ENCODE peak calls at places on chromosomes 13 and 19, in six cellular contexts. X, D, Z, P, W and I are unnamed samples.

GRCh38 chr19:22532388-22533310 is 101.5 kb upstream of the ZNF492 start:
- DNase-seq in X (peak), D (no peak), Z (peak), P (peak), W (no peak), I (no peak)

GRCh38 chr19:16452321-16452720 is 19.4 kb downstream of the EPS15L1 start:
- DNase-seq in X (no peak), D (no peak), Z (no peak), P (no peak), W (no peak), I (no peak)

GRCh38 chr13:73608731-73609485 is 525.3 kb downstream of the KLF12 start:
- DNase-seq in X (no peak), D (no peak), Z (no peak), P (no peak), W (no peak), I (no peak)

GRCh38 chr13:113122571-113123225 is at the start of gene F10:
- DNase-seq in X (no peak), D (no peak), Z (peak), P (peak), W (no peak), I (no peak)

GRCh38 chr13:48431431-48431830 is 18.5 kb upstream of the LPAR6 start:
- DNase-seq in X (no peak), D (no peak), Z (no peak), P (no peak), W (no peak), I (no peak)

GRCh38 chr19:5600797-5601196 is 21.8 kb downstream of the SAFB2 start:
- DNase-seq in X (no peak), D (no peak), Z (no peak), P (no peak), W (no peak), I (no peak)

GRCh38 chr19:9309974-9310446 is 372 bp upstream of the ZNF699 start:
- DNase-seq in X (peak), D (no peak), Z (peak), P (peak), W (peak), I (peak)

GRCh38 chr13:59422646-59423045 is 741.1 kb downstream of the DIAPH3 start:
- DNase-seq in X (no peak), D (no peak), Z (no peak), P (no peak), W (no peak), I (no peak)

GRCh38 chr19:46984077-46985010 is 35.3 kb upstream of the NPAS1 start:
- DNase-seq in X (no peak), D (no peak), Z (no peak), P (no peak), W (peak), I (no peak)

GRCh38 chr13:20903164-20903475 is 574 bp upstream of the XPO4 start:
- DNase-seq in X (no peak), D (no peak), Z (no peak), P (no peak), W (no peak), I (no peak)

GRCh38 chr13:113982296-113982661 is 8.4 kb upstream of the C13orf46 start:
- DNase-seq in X (no peak), D (no peak), Z (no peak), P (no peak), W (no peak), I (no peak)

GRCh38 chr19:40907968-40908735 is 26.1 kb upstream of the CYP2A7 start:
- DNase-seq in X (no peak), D (peak), Z (peak), P (no peak), W (no peak), I (no peak)

GRCh38 chr19:58558066-58558622 is at the start of gene UBE2M:
- DNase-seq in X (no peak), D (peak), Z (peak), P (peak), W (no peak), I (no peak)

GRCh38 chr19:2207991-2208860 is 27.9 kb downstream of the PLEKHJ1 start:
- DNase-seq in X (peak), D (peak), Z (no peak), P (peak), W (no peak), I (peak)

GRCh38 chr13:73741111-73741510 is 393.1 kb downstream of the KLF12 start:
- DNase-seq in X (no peak), D (peak), Z (peak), P (no peak), W (no peak), I (no peak)

GRCh38 chr13:24038846-24039330 is 121.6 kb upstream of the SPATA13 start:
- DNase-seq in X (no peak), D (no peak), Z (no peak), P (no peak), W (no peak), I (no peak)

GRCh38 chr13:48493851-48494250 is 39.0 kb downstream of the RCBTB2 start:
- DNase-seq in X (no peak), D (no peak), Z (no peak), P (no peak), W (no peak), I (no peak)

GRCh38 chr19:33905937-33906577 is 109.4 kb downstream of the KCTD15 start:
- DNase-seq in X (no peak), D (peak), Z (peak), P (peak), W (peak), I (peak)

GRCh38 chr19:35436477-35437141 is 11.4 kb upstream of the FFAR2 start:
- DNase-seq in X (no peak), D (peak), Z (peak), P (no peak), W (peak), I (no peak)

GRCh38 chr13:30153871-30154426 is 153.4 kb downstream of the KATNAL1 start:
- DNase-seq in X (no peak), D (no peak), Z (no peak), P (no peak), W (no peak), I (no peak)

GRCh38 chr13:111967572-111968201 is 99.3 kb upstream of the SOX1 start:
- DNase-seq in X (no peak), D (no peak), Z (no peak), P (no peak), W (no peak), I (no peak)

GRCh38 chr13:31131470-31131961 is 30.2 kb downstream of the HSPH1 start:
- DNase-seq in X (no peak), D (no peak), Z (no peak), P (no peak), W (no peak), I (no peak)

GRCh38 chr13:77389617-77389984 is 62.7 kb upstream of the MYCBP2 start:
- DNase-seq in X (no peak), D (peak), Z (no peak), P (no peak), W (no peak), I (peak)

GRCh38 chr19:35713904-35714440 is 3.8 kb upstream of the KMT2B start:
- DNase-seq in X (no peak), D (no peak), Z (no peak), P (no peak), W (no peak), I (no peak)

GRCh38 chr19:12794196-12794921 is 3.1 kb downstream of the JUNB start:
- DNase-seq in X (no peak), D (no peak), Z (peak), P (no peak), W (no peak), I (no peak)

GRCh38 chr13:91904597-91904996 is 506.2 kb downstream of the GPC5 start:
- DNase-seq in X (no peak), D (no peak), Z (no peak), P (no peak), W (no peak), I (no peak)

GRCh38 chr19:50629801-50630200 is 9.9 kb downstream of the SYT3 start:
- DNase-seq in X (no peak), D (no peak), Z (no peak), P (no peak), W (no peak), I (no peak)

GRCh38 chr13:73835138-73835721 is 299.0 kb downstream of the KLF12 start:
- DNase-seq in X (no peak), D (no peak), Z (no peak), P (no peak), W (peak), I (peak)

GRCh38 chr19:6065685-6066365 is 44.5 kb downstream of the RFX2 start:
- DNase-seq in X (no peak), D (peak), Z (no peak), P (peak), W (peak), I (no peak)

DNA sequence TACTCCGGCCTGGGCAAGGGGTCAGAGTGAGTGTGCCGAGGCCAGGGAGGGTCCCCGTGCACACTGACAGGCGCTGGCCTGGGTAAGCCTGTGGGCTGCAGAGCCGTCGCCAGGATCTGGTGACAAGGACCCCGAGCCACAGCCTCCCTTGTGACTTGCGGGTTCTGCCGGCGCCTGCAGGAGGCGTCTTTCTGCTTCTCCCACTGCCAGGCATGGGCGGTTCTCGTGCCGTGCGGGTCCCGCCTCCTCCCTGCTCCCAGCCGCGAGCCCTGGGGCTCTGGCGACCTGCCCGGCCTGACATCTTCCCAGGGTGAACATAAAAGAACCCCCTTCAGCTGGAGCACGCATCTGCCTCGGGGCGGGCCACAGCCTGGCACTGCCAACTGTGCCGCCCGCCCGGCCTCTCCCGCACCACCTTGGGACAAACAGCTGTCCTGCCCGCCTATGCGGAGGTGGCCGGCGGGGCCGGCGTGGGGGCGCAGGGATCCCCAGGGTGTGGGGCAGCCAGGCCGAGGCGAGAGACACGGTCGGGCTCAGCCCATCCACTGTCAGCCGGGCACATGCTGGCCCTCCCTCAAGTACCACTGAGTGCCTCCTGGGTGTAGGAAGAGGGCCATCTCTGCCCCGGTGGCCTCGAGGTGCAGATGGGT is 1.5 kb upstream of the HCN2 start:
- DNase-seq in X (no peak), D (peak), Z (no peak), P (peak), W (no peak), I (peak)
- TF ChIP-seq CTCF in X (no peak), D (peak), Z (no peak), P (peak), W (peak), I (peak)

GRCh38 chr13:32910530-32910929 is 105.7 kb upstream of the KL start:
- DNase-seq in X (no peak), D (no peak), Z (no peak), P (no peak), W (no peak), I (no peak)

GRCh38 chr13:32917504-32917903 is 98.7 kb upstream of the KL start:
- DNase-seq in X (no peak), D (no peak), Z (no peak), P (no peak), W (no peak), I (no peak)

GRCh38 chr13:32905864-32906180 is 110.4 kb upstream of the KL start:
- DNase-seq in X (no peak), D (no peak), Z (peak), P (peak), W (no peak), I (no peak)

GRCh38 chr13:32914686-32915085 is 101.5 kb upstream of the KL start:
- DNase-seq in X (no peak), D (no peak), Z (no peak), P (no peak), W (no peak), I (no peak)

DNA sequence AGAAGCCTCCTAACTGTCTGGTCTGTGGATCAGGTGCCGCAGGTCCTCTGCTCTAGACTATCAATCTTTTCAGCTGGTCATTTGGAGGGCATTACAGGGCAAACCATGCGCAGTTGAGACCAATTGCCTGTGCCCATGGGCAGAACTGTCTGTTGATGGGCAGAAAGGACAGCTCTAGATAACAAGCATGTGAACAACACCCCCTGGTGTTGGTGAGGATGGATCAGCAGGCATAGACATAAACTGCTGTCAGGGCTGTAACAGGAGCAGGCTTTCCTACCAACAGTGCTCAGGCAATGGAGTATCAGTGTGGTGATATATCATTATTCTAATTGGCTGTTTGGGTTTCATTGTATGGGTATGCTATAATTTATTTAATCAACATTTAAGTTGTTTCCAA is 104.7 kb upstream of the KL start:
- DNase-seq in X (no peak), D (peak), Z (no peak), P (no peak), W (peak), I (peak)
- TF ChIP-seq CTCF in X (no peak), D (peak), Z (no peak), P (peak), W (no peak), I (peak)

DNA sequence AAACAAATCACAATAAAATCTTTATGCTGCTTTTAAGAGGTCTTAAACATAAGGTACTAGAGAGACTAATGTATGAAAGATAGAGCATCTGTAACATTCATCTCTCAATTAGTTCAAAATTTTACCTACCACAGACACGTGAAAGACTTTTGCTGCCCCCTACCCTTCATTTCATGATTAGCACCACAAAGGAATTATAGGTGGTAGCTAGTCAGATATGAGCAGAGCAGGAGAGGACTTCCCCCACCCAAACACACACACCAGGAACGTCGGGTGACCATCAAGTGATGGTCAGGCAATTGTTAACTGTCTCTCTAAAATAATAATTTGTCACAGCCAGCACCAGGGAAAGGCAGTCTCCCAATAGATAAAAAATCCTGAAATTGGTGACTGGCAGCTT is 1531.7 kb upstream of the SPRY2 start:
- DNase-seq in X (no peak), D (no peak), Z (no peak), P (no peak), W (no peak), I (peak)
- TF ChIP-seq CTCF in X (no peak), D (no peak), Z (no peak), P (no peak), W (peak), I (peak)

DNA sequence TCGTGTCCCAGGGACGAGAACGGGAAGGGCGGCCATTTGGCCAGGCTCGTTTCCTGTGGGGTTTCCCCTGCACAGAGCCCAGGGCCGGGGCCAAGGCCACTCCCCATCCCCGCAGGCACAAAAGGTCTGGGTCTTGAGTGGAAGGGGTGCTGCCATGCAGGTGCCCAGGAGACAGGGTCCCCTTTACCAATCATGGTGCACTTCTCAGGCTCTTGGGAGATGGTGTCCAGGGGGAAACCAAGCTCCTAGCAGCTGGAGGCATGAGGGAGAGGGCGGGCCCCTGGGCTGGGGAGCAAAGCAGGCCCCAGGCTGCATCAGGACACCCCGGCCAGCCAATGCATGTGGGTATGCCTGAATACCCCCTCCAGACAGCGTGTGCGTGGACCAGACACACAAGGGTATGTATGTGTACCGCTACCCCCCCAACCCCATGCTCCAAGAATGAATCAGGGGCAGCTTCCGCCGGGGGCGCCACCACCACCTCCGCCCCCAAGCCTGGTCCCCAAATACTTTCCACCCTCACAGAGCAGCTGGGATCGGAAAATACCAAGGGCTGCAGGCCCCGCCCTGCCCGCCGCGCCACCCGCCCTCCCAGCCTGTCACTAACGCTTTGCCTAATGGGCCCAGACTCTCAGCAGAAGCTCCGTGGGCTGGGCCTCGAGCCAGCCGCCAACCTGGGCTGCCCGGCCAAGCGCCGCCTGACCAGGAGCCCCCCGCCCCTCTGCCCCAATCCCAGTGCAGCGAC is 37.6 kb upstream of the NANOS3 start:
- DNase-seq in X (no peak), D (peak), Z (peak), P (peak), W (no peak), I (peak)
- TF ChIP-seq CTCF in X (peak), D (no peak), Z (no peak), P (no peak), W (no peak), I (no peak)

GRCh38 chr13:26037302-26037701 is 14.5 kb downstream of the SHISA2 start:
- DNase-seq in X (no peak), D (peak), Z (no peak), P (no peak), W (no peak), I (no peak)
- TF ChIP-seq CTCF in X (no peak), D (peak), Z (no peak), P (peak), W (peak), I (peak)

GRCh38 chr19:52398091-52398461 is 427 bp downstream of the ZNF528 start:
- DNase-seq in X (no peak), D (peak), Z (no peak), P (no peak), W (peak), I (no peak)
- TF ChIP-seq CTCF in X (no peak), D (no peak), Z (no peak), P (no peak), W (no peak), I (no peak)

GRCh38 chr19:32870981-32871451 is 1.4 kb upstream of the SLC7A9 start:
- DNase-seq in X (no peak), D (no peak), Z (no peak), P (no peak), W (no peak), I (no peak)
- TF ChIP-seq CTCF in X (no peak), D (no peak), Z (no peak), P (no peak), W (no peak), I (no peak)

DNA sequence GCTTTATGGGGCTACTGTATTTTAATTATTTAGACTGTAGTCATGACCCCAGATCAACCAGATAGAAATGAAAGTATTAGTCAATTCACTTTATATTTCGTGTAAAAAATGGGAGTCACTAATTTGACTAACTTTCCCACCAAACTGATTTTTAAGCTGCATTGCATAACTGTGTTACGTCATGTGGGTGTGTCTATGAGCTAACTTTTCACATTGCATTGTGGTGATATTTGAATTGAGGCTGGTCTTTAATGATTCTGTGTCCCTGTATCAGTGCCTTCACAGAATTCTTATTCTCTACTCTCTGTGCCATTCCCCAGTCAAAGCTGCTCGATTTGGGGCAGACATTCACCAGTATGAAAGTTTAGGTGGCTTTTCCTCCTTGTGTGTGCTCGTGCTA is 172.7 kb upstream of the MAB21L1 start:
- DNase-seq in X (no peak), D (no peak), Z (no peak), P (no peak), W (no peak), I (no peak)
- TF ChIP-seq CTCF in X (no peak), D (no peak), Z (no peak), P (no peak), W (no peak), I (no peak)